ENCODE peak calls at places on chromosome 2, in four cellular contexts. Y is HCEC 1CT; J is stimulated activated CD4-positive, alpha-beta T cell treated with anti-CD3 and anti-CD28 coated beads, Interleukin-2, amount 100 ng/mL, for 48 hours; F is NCI-H1048. I is an unnamed sample.

GRCh38 chr2:66813976-66814375 is 379.1 kb downstream of the MEIS1 start:
- DNase-seq in J (no peak), F (no peak), Y (peak), I (no peak)

GRCh38 chr2:27072950-27073349 is 1.5 kb upstream of the OST4 start:
- DNase-seq in Y (peak), F (no peak), J (no peak), I (no peak)

GRCh38 chr2:46632349-46632748 is 153.0 kb downstream of the TMEM247 start:
- DNase-seq in F (no peak), J (no peak), Y (peak), I (peak)

GRCh38 chr2:237705225-237705524 is 77.8 kb downstream of the LRRFIP1 start:
- DNase-seq in F (no peak), J (no peak), Y (no peak), I (no peak)

GRCh38 chr2:19070866-19071265 is 287.6 kb downstream of the OSR1 start:
- DNase-seq in Y (no peak), J (no peak), F (no peak), I (no peak)

GRCh38 chr2:128442891-128443302 is 124.2 kb upstream of the HS6ST1 start:
- DNase-seq in J (no peak), Y (no peak), F (no peak), I (no peak)

GRCh38 chr2:216195565-216195978 is 86.4 kb downstream of the XRCC5 start:
- DNase-seq in J (no peak), Y (peak), F (no peak), I (peak)

GRCh38 chr2:223523541-223523940 is 78.6 kb downstream of the SCG2 start:
- DNase-seq in J (no peak), F (no peak), Y (no peak), I (peak)

GRCh38 chr2:67997528-67998267 is 65.1 kb downstream of the C1D start:
- DNase-seq in F (no peak), J (no peak), Y (peak), I (no peak)

GRCh38 chr2:154400891-154401290 is 297.6 kb upstream of the KCNJ3 start:
- DNase-seq in Y (no peak), F (no peak), J (no peak), I (no peak)